ENCODE peak calls at places on chromosomes 7 and 10, in ten cellular contexts. Y is CD4-positive, alpha-beta T cell; W is epithelial cell of esophagus; P is PC-9; A is neural crest cell; I is fibroblast of pulmonary artery; R is left ventricle myocardium inferior; S is stomach; D is thoracic aorta; V is nephron progenitor cell. B is an unnamed sample.

GRCh38 chr10:32446701-32447406 is 914 bp downstream of the CCDC7 start:
- DNase-seq in D (no peak), A (no peak), I (no peak), V (no peak), W (peak), P (no peak), S (no peak), R (no peak), Y (no peak), B (no peak)

GRCh38 chr10:130493021-130493420 is 356.8 kb downstream of the GLRX3 start:
- DNase-seq in P (no peak), Y (no peak), V (no peak), D (no peak), W (no peak), A (no peak), S (no peak), R (no peak), I (no peak), B (peak)

GRCh38 chr7:19663816-19664531 is 44.9 kb downstream of the POLR1F start:
- DNase-seq in I (no peak), V (no peak), P (peak), Y (no peak), W (peak), A (no peak), R (no peak), D (no peak), S (no peak), B (no peak)

GRCh38 chr10:70891636-70892035 is 3.3 kb upstream of the PCBD1 start:
- DNase-seq in P (no peak), S (no peak), I (peak), V (no peak), Y (no peak), D (no peak), A (no peak), R (no peak), W (no peak), B (no peak)

GRCh38 chr10:20841419-20841818 is 55.7 kb downstream of the NEBL start:
- DNase-seq in Y (no peak), W (no peak), S (no peak), A (no peak), V (no peak), D (no peak), I (no peak), R (no peak), P (no peak), B (no peak)

GRCh38 chr7:158299607-158300006 is 288.0 kb downstream of the PTPRN2 start:
- DNase-seq in D (no peak), V (no peak), P (no peak), I (no peak), W (no peak), R (no peak), Y (no peak), A (no peak), S (no peak), B (peak)

GRCh38 chr7:93414574-93414973 is 159.9 kb downstream of the CALCR start:
- DNase-seq in Y (no peak), P (peak), R (no peak), V (no peak), D (no peak), A (no peak), W (peak), I (no peak), S (no peak), B (no peak)

GRCh38 chr10:59229451-59229850 is 53.0 kb downstream of the PHYHIPL start:
- DNase-seq in W (no peak), P (no peak), I (no peak), V (no peak), D (no peak), R (no peak), S (no peak), Y (no peak), A (no peak), B (no peak)

GRCh38 chr7:77420438-77420837 is 4.3 kb upstream of the GSAP start:
- DNase-seq in R (no peak), A (no peak), W (no peak), V (no peak), Y (no peak), S (no peak), P (no peak), I (no peak), D (no peak), B (no peak)

DNA sequence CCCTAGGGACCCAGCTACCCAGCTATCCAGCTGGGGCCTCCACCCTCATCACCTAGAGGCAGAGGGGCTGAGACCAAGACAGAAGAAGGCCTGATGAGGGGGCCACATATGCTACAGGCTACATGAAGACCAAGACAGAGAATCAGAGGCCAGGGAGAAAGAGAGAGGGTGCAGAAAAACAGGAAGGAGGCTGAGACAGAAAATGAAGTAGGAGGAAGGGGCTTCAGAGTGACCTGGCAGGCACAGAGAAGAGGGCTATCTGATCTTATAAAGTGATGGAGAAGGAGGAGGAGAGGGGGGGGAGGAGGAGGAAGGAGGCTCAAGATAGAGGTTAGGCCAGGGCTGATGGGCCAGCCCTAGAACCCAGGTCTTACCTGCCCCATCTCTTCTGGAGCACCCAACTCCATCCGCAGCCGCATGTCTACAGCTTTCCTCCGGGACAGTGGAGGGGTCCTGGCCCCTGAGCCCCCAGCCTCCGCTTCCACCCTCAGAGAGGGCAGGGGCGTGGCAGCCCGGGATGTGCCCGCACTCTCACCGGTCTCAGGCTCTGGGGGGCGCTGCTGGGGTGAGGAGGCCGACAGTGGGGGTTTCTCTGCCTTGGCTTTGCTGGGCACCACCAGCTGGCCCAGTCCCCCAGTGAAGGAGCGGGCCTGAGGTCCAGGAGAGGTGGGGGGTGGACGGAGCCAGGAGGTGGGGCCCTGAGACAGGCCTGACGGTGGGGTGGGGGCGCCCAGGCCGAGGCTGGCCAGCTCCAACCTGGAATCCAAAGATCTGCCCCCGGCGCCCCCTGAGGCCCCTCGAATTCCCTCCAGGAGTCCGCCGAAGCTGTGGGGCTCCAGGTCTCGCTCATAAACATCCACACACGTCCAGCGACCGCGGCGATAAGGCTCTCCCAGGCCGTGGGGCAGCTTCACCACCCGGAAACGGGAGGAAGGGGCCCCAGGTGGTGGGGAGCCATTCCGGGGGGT is 1.8 kb downstream of the TSC22D4 start:
- DNase-seq in V (no peak), Y (peak), D (no peak), S (no peak), R (no peak), A (no peak), P (no peak), I (no peak), W (peak), B (no peak)
- TF ChIP-seq CTCF in V (no peak), Y (no peak), D (no peak), S (no peak), R (no peak), A (no peak), P (no peak), I (peak), W (peak), B (no peak)

GRCh38 chr10:111107023-111107422 is 30.2 kb downstream of the ADRA2A start:
- DNase-seq in V (no peak), R (no peak), P (no peak), D (no peak), I (no peak), S (peak), Y (no peak), A (no peak), W (no peak), B (no peak)
- TF ChIP-seq CTCF in V (no peak), R (no peak), P (no peak), D (no peak), I (no peak), S (no peak), Y (no peak), A (no peak), W (no peak), B (no peak)

GRCh38 chr10:52814506-52814905 is 41.9 kb upstream of the MBL2 start:
- DNase-seq in S (no peak), I (no peak), V (no peak), A (no peak), R (no peak), Y (no peak), D (no peak), P (no peak), W (no peak), B (no peak)

GRCh38 chr10:52820316-52820715 is 47.7 kb upstream of the MBL2 start:
- DNase-seq in Y (no peak), W (no peak), A (no peak), V (no peak), P (no peak), S (no peak), R (no peak), I (no peak), D (no peak), B (no peak)

GRCh38 chr10:52818019-52818418 is 45.4 kb upstream of the MBL2 start:
- DNase-seq in R (no peak), Y (no peak), P (peak), D (no peak), S (no peak), W (peak), V (peak), I (peak), A (no peak), B (no peak)
- TF ChIP-seq CTCF in R (peak), Y (no peak), P (peak), D (no peak), S (no peak), W (peak), V (peak), I (peak), A (peak), B (no peak)

GRCh38 chr7:22854158-22855048 is 31.8 kb upstream of the TOMM7 start:
- DNase-seq in D (peak), I (peak), S (peak), W (peak), P (peak), A (peak), V (peak), R (peak), Y (peak), B (peak)
- TF ChIP-seq CTCF in D (peak), I (no peak), S (no peak), W (no peak), P (peak), A (peak), V (peak), R (peak), Y (peak), B (no peak)

DNA sequence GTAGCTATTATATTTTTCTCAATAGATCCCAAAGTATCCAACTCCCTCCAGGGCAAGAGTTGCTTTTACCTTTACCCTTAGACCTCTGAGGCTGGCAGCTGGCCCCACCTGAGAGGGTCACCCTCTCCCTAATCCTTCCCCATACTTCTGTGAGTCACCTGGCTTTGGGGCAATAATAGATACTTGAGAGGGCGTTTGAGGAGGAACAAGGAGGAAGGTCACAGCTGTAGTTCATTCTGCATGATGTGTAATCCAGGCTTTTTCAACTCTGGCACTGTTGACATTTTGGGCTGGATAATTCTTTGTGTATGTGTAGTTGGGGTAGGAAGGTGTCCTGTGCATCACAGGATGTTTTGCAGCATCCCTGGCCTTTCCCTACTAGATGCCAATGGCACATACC is 3.4 kb downstream of the BLVRA start:
- DNase-seq in P (peak), V (no peak), W (peak), A (no peak), Y (no peak), I (no peak), S (no peak), D (no peak), R (no peak), B (no peak)
- TF ChIP-seq CTCF in P (no peak), V (no peak), W (no peak), A (no peak), Y (no peak), I (no peak), S (no peak), D (no peak), R (no peak), B (no peak)

GRCh38 chr10:75111367-75111905 is at the start of gene SAMD8:
- DNase-seq in V (peak), Y (peak), D (peak), A (peak), W (peak), I (peak), S (peak), R (peak), P (peak), B (peak)
- TF ChIP-seq CTCF in V (no peak), Y (no peak), D (peak), A (peak), W (peak), I (no peak), S (peak), R (peak), P (peak), B (peak)

DNA sequence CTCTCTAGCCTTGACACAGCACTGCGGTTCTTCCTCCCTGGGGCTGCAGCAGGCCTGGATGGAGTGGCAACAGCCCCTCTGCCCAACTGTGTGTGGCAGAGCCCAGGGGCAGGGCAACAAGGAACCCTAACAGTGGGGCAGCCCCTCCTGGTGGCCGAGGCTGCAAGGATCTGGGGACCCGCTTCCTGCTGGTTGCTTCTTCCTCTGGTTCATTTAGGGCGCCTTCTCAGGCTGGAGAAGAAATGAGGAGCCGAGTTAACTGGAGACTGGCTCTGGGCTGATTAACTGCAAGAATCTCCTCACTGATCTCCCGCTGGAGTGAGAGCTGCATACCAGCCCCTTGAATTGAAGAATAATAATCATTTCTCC is 80.1 kb upstream of the EMX2 start:
- DNase-seq in Y (no peak), R (no peak), P (no peak), A (no peak), D (no peak), V (no peak), I (no peak), S (no peak), W (no peak), B (no peak)
- TF ChIP-seq CTCF in Y (no peak), R (no peak), P (peak), A (peak), D (no peak), V (peak), I (peak), S (no peak), W (peak), B (no peak)

GRCh38 chr7:97001221-97001620 is 4.1 kb upstream of the DLX6 start:
- DNase-seq in Y (no peak), W (no peak), I (no peak), R (no peak), S (no peak), A (no peak), P (no peak), V (no peak), D (no peak), B (no peak)
- TF ChIP-seq CTCF in Y (no peak), W (no peak), I (no peak), R (no peak), S (no peak), A (no peak), P (no peak), V (no peak), D (no peak), B (no peak)

DNA sequence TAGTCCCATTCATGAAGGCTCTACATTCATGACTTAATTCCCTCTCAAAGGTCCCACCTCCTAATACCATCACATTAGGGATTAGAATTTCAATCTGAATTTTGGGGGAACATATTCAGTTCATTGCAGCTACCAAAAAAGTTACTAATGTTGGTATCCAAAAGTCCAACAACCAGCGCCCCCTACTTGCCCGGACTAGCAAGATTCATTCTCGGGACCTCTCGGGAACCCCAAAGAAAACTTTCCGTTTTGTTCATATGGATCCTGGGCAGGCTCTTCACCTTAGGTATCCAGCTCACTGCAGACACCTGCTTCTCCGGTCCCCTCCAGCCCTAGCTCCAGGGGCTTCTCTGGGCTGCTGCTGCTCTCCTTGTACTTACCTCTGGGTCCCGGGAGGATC is 8.9 kb upstream of the GRK5 start:
- DNase-seq in Y (no peak), I (no peak), D (no peak), P (no peak), V (peak), W (peak), S (no peak), R (no peak), A (no peak), B (no peak)
- TF ChIP-seq CTCF in Y (peak), I (peak), D (no peak), P (peak), V (peak), W (peak), S (no peak), R (peak), A (peak), B (no peak)

GRCh38 chr7:53422291-53422690 is 386.9 kb downstream of the POM121L12 start:
- DNase-seq in P (no peak), W (no peak), Y (no peak), D (no peak), V (no peak), S (no peak), I (no peak), R (no peak), A (no peak), B (no peak)

GRCh38 chr7:53426145-53426750 is 390.8 kb downstream of the POM121L12 start:
- DNase-seq in W (no peak), V (no peak), D (no peak), I (no peak), A (no peak), P (no peak), R (no peak), S (no peak), Y (no peak), B (no peak)

GRCh38 chr7:53418834-53419482 is 383.5 kb downstream of the POM121L12 start:
- DNase-seq in D (no peak), W (no peak), I (no peak), R (no peak), Y (no peak), V (no peak), S (no peak), A (no peak), P (no peak), B (no peak)

DNA sequence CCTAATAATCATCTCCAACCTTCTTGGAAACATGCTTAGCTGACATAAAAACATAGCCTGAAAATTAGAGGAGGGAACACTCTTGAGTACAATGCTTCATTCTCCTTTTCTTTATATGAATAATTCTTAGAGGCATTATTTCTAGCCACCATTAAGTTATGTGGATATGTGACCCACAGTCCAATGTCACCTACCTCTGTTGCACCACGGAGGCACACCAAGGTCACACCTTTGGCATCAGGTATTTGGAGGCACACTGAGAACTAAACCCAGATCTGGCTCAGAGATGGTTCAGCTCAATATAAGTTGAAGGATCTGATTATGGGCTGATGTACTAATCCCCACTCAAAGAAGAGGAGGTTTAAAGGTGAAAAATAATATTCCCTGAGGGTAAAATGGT is 385.1 kb downstream of the POM121L12 start:
- DNase-seq in Y (no peak), P (no peak), S (no peak), D (no peak), R (no peak), A (no peak), W (no peak), I (no peak), V (no peak), B (no peak)
- TF ChIP-seq CTCF in Y (no peak), P (no peak), S (no peak), D (no peak), R (no peak), A (no peak), W (no peak), I (no peak), V (no peak), B (no peak)

B was measured in tibial artery.